ENCODE peak calls at places on chromosomes 13 and 19, in six cellular contexts. K is uterus, C is adrenal gland, B is NCI-H1105 treated with DMSO at 0.1 percent for 48 hours, F is KBM-7, R is HCEC 1CT. U is an unnamed sample.

GRCh38 chr19:54415208-54415900 is at the start of gene TTYH1:
- DNase-seq in C (no peak), F (no peak), B (no peak), K (no peak), R (no peak), U (no peak)

GRCh38 chr13:21060827-21061076 is 634 bp downstream of the LATS2 start:
- DNase-seq in C (no peak), F (no peak), B (no peak), K (no peak), R (no peak), U (no peak)

GRCh38 chr13:28630864-28631263 is 28.1 kb upstream of the POMP start:
- DNase-seq in F (no peak), K (no peak), B (no peak), C (no peak), R (no peak), U (no peak)

GRCh38 chr13:47332149-47332548 is 435.3 kb upstream of the HTR2A start:
- DNase-seq in R (peak; percentile 58), K (no peak), C (no peak), B (no peak), F (no peak), U (no peak)

GRCh38 chr13:102707465-102707864 is 12.6 kb upstream of the METTL21C start:
- DNase-seq in R (peak; percentile 86), C (peak; percentile 32), F (no peak), B (peak; percentile 79), K (no peak), U (no peak)

GRCh38 chr13:45136741-45137500 is 16.6 kb downstream of the GTF2F2 start:
- DNase-seq in K (no peak), F (no peak), C (no peak), B (no peak), R (no peak), U (no peak)

GRCh38 chr13:25922373-25922772 is 129.4 kb downstream of the SHISA2 start:
- DNase-seq in F (no peak), R (no peak), B (no peak), K (no peak), C (no peak), U (no peak)

GRCh38 chr13:32587774-32588165 is 1.5 kb downstream of the PDS5B start:
- DNase-seq in K (no peak), B (peak; percentile 29), C (no peak), R (peak; percentile 29), F (no peak), U (peak; percentile 50)

GRCh38 chr19:3015126-3016057 is 13.7 kb downstream of the TLE2 start:
- DNase-seq in F (no peak), C (no peak), B (no peak), K (no peak), R (no peak), U (no peak)

GRCh38 chr13:20728579-20729300 is 25.2 kb downstream of the IL17D start:
- DNase-seq in K (no peak), B (no peak), F (no peak), R (no peak), C (no peak), U (no peak)

GRCh38 chr13:41050041-41050440 is 11.3 kb upstream of the WBP4 start:
- DNase-seq in F (no peak), B (no peak), C (no peak), R (no peak), K (no peak), U (no peak)

GRCh38 chr19:29926801-29927200 is 15.2 kb upstream of the URI1 start:
- DNase-seq in K (no peak), F (no peak), R (no peak), B (no peak), C (no peak), U (no peak)

GRCh38 chr19:33734913-33735312 is 61.8 kb upstream of the KCTD15 start:
- DNase-seq in R (no peak), F (no peak), B (peak; percentile 34), C (no peak), K (no peak), U (no peak)

GRCh38 chr19:18322318-18322758 is 538 bp downstream of the LSM4 start:
- DNase-seq in K (no peak), R (peak; percentile 59), B (peak; percentile 18), C (peak; percentile 75), F (peak; percentile 73), U (peak; percentile 75)

GRCh38 chr19:41546386-41546789 is 29.6 kb upstream of the CEACAM21 start:
- DNase-seq in F (peak; percentile 72), C (peak; percentile 35), B (no peak), K (no peak), R (no peak), U (no peak)

GRCh38 chr13:37417042-37417441 is 181.5 kb downstream of the POSTN start:
- DNase-seq in C (no peak), F (no peak), R (peak; percentile 75), B (no peak), K (no peak), U (no peak)

GRCh38 chr19:3982701-3983541 is 2.3 kb downstream of the EEF2 start:
- DNase-seq in K (no peak), B (no peak), F (no peak), R (peak; percentile 48), C (peak; percentile 49), U (peak; percentile 75)

GRCh38 chr13:66414196-66414800 is 815.8 kb downstream of the PCDH9 start:
- DNase-seq in B (no peak), R (no peak), F (no peak), K (no peak), C (no peak), U (no peak)

GRCh38 chr13:75738841-75739240 is 102.7 kb downstream of the LMO7 start:
- DNase-seq in K (no peak), B (no peak), F (no peak), C (no peak), R (no peak), U (no peak)

GRCh38 chr13:26473571-26474230 is 83.8 kb upstream of the WASF3 start:
- DNase-seq in R (no peak), C (no peak), B (no peak), K (no peak), F (no peak), U (no peak)

GRCh38 chr19:12801466-12802266 is at the start of the genes PRDX2 and THSD8:
- DNase-seq in B (peak; percentile 85), K (peak; percentile 80), R (peak; percentile 67), F (peak; percentile 88), C (peak; percentile 87), U (peak; percentile 87)

GRCh38 chr13:27171244-27171829 is at the start of gene USP12:
- DNase-seq in K (no peak), R (peak; percentile 27), C (no peak), B (no peak), F (no peak), U (peak; percentile 15)

GRCh38 chr19:30319876-30320275 is 52.3 kb upstream of the ZNF536 start:
- DNase-seq in B (no peak), R (no peak), F (no peak), C (no peak), K (no peak), U (no peak)

U was measured in RKO.